ENCODE peak calls at places on chromosomes 1 and 21, in six cellular contexts. R, F, S, I, B and M are unnamed samples.

GRCh38 chr1:118986291-118986838 is 1.8 kb downstream of the TBX15 start:
- DNase-seq in R (no peak), F (no peak), S (no peak), I (no peak), B (no peak), M (no peak)

GRCh38 chr1:76330993-76331603 is 256.6 kb downstream of the ST6GALNAC3 start:
- DNase-seq in R (peak; percentile 77), F (peak; percentile 77), S (no peak), I (peak; percentile 79), B (peak; percentile 44), M (peak; percentile 45)

GRCh38 chr1:7659514-7659913 is 111.6 kb upstream of the VAMP3 start:
- DNase-seq in R (no peak), F (no peak), S (no peak), I (no peak), B (no peak), M (no peak)

GRCh38 chr1:101407505-101408211 is 170.8 kb downstream of the S1PR1 start:
- DNase-seq in R (no peak), F (no peak), S (no peak), I (no peak), B (no peak), M (no peak)

GRCh38 chr1:201984446-201984845 is 2.0 kb downstream of the RNPEP start:
- DNase-seq in R (no peak), F (no peak), S (no peak), I (no peak), B (no peak), M (no peak)

GRCh38 chr1:39508857-39509305 is 17.4 kb downstream of the BMP8A start:
- DNase-seq in R (no peak), F (no peak), S (no peak), I (peak; percentile 22), B (no peak), M (no peak)

GRCh38 chr1:113931456-113931855 is 2.3 kb downstream of the HIPK1 start:
- DNase-seq in R (peak; percentile 76), F (peak; percentile 83), S (no peak), I (no peak), B (no peak), M (no peak)

GRCh38 chr1:17419626-17420328 is 19.7 kb downstream of the RCC2 start:
- DNase-seq in R (peak; percentile 56), F (peak; percentile 36), S (peak; percentile 95), I (peak; percentile 82), B (peak; percentile 87), M (peak; percentile 51)

GRCh38 chr1:157234705-157235273 is 96.6 kb upstream of the ETV3 start:
- DNase-seq in R (no peak), F (no peak), S (no peak), I (peak; percentile 74), B (no peak), M (no peak)

GRCh38 chr1:203268901-203269653 is 36.2 kb upstream of the BTG2 start:
- DNase-seq in R (peak; percentile 80), F (peak; percentile 77), S (peak; percentile 60), I (peak; percentile 89), B (peak; percentile 65), M (peak; percentile 83)

GRCh38 chr1:173393655-173393993 is 83.5 kb upstream of the PRDX6 start:
- DNase-seq in R (peak; percentile 75), F (peak; percentile 78), S (no peak), I (peak; percentile 89), B (no peak), M (no peak)

GRCh38 chr1:38153426-38154088 is 107.0 kb upstream of the POU3F1 start:
- DNase-seq in R (no peak), F (no peak), S (no peak), I (no peak), B (no peak), M (no peak)

GRCh38 chr1:171623651-171624331 is 1.7 kb downstream of the MYOCOS start:
- DNase-seq in R (no peak), F (no peak), S (no peak), I (no peak), B (no peak), M (no peak)

GRCh38 chr1:38500891-38501290 is 358.7 kb downstream of the RRAGC start:
- DNase-seq in R (no peak), F (no peak), S (no peak), I (no peak), B (no peak), M (no peak)

GRCh38 chr1:91080650-91081049 is 58.8 kb upstream of the ZNF644 start:
- DNase-seq in R (no peak), F (no peak), S (no peak), I (no peak), B (no peak), M (no peak)

GRCh38 chr21:38661296-38662223 is 144.2 kb upstream of the ETS2 start:
- DNase-seq in R (peak; percentile 83), F (peak; percentile 62), S (peak; percentile 68), I (peak; percentile 37), B (peak; percentile 40), M (no peak)

GRCh38 chr1:211630236-211631081 is 45.0 kb downstream of the NEK2 start:
- DNase-seq in R (no peak), F (no peak), S (peak; percentile 66), I (no peak), B (peak; percentile 70), M (no peak)

GRCh38 chr1:174445817-174446216 is 1.9 kb upstream of the GPR52 start:
- DNase-seq in R (no peak), F (no peak), S (no peak), I (no peak), B (peak; percentile 62), M (peak; percentile 1)

GRCh38 chr1:29099286-29099685 is 24.4 kb downstream of the TMEM200B start:
- DNase-seq in R (no peak), F (no peak), S (no peak), I (no peak), B (no peak), M (no peak)

GRCh38 chr1:97281962-97282361 is 560.4 kb downstream of the PTBP2 start:
- DNase-seq in R (no peak), F (no peak), S (no peak), I (no peak), B (no peak), M (no peak)

GRCh38 chr1:22208973-22209378 is 66.1 kb upstream of the WNT4 start:
- DNase-seq in R (no peak), F (no peak), S (peak; percentile 54), I (peak; percentile 39), B (peak; percentile 30), M (no peak)

GRCh38 chr1:33117440-33118085 is 36.6 kb downstream of the AZIN2 start:
- DNase-seq in R (no peak), F (no peak), S (peak; percentile 13), I (no peak), B (no peak), M (no peak)

DNA sequence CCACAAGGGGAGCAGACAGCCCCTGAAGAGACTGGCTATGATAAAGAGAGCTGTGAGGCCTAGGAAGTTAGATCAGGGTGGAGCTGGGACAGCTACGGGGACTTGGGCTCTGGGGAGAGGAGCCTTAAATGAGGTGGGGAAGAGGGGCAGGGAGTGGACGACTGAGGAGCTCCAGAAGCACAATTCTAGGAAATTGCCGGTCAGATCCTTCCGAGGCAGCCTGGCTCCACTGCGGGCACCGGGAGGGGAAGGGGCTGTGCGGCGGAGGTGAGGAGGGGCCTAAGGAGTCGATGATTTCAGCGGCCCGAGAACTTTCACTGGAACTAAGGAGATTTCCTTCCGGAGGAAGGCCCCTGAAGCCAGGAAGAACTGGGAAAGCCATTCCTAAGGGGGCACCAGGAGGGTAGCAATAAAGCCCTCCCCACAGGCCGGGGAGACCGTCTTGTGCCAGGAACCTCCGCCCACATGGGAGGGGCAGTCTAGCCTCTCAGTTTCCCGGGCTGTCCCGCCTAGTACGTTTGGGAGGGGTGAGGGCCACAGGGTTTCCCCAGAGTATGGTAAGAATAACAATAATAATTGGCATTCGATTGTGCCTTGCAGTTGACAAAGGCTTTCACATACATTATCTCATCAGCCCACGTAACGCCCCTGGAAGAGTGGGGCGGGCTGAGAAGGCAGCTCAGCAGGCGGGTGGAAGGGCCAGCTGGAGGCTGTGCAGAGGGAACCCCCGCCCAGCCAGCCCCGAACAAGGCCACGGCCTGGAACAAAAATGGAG is 19.6 kb downstream of the NPR1 start:
- DNase-seq in R (no peak), F (no peak), S (peak; percentile 65), I (peak; percentile 54), B (peak; percentile 56), M (no peak)
- H3K4ac ChIP-seq in R (peak overlapping the region; percentile 17), F (no peak overlapping the region), S (peak overlapping the region; percentile 63), I (peak overlapping the region; percentile 75), B (no peak overlapping the region), M (peak overlapping the region; percentile 93)

DNA sequence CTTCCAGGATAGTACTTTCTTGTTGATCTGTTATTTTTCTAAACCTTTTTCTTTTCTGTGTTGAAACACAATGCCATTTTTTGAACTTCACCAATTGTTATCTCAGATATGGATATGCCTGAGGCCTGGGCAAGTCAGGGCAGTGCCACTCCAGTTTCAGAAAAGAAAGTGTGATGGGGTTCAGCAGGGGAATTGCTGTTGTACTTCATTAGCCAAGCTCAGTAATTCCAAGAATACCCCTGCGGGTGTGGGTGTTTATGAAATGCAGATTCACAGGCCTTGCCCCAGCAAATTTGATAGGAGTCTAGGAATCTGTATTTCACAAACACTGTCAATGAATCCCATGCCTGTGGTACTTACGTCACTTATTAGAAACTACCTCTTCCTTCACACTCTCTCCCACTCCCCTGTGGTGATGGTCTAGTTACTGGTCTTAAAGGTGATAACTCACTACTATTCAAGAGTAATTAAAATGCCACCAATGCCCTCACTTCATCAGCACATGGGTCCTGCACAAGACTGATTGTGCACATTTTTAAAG is 142.3 kb downstream of the PBX1 start:
- DNase-seq in R (no peak), F (no peak), S (no peak), I (no peak), B (no peak), M (no peak)
- H4K91ac ChIP-seq in R (no peak overlapping the region), F (no peak overlapping the region), S (no peak overlapping the region), I (no peak overlapping the region), B (no peak overlapping the region), M (no peak overlapping the region)

DNA sequence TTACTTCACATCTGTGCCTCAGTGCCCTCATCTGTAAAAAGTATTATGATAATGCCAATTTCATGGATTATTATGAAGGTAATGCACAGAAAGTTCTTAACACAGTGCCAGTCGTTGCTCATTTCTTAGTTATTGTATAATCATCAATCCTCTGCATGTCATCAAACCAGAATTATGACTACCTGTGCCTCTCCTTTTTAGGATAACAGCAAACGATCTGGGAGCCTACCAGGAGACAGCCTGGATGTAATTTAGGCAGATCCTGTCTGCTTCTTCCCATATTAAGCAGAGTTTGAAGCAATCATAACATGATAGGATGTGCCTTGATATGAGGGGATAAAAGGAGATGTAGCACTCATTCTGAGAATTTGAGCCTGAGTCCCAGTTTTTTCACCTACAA is 177.4 kb upstream of the DPT start:
- DNase-seq in R (no peak), F (no peak), S (no peak), I (no peak), B (no peak), M (no peak)
- H3K27ac ChIP-seq in R (no peak overlapping the region), F (no peak overlapping the region), S (no peak overlapping the region), I (no peak overlapping the region), B (no peak overlapping the region), M (no peak overlapping the region)

DNA sequence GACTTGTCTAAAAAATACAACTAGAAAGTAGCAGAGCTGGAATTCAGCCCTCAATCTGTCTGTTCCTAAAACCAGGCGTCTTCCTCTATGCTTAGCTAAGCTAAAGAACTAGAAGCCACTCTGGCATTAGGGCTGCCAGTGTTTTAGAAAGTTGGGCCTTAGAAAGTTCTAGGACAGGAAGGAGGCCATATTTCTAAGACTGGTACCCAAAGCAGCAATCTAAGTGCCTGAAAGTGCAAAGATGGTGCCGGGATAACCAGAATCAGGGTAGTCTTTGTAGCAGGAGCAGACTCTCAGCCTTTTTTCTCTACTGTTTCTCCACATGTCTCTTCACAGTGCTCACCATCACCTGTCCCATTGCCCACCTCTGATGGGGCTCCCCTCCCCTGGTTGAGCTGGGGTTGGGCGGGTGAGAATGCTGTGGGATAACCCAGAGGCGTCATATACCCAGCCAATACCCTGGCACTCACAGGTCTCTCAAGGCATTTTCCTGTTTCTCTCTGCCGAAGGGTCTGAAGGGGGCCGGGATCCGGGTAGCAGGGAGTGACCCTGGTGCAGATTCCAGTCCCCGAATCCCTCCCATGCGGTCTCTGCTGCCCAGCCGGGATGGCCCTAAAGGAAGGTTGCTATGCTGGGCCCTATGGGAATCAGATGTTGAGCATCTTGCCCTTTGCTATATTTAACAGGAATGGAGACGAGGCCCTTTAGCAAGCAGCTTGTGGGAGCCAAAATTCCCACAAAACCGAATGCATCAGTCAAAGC is 1.1 kb upstream of the RCSD1 start:
- DNase-seq in R (no peak), F (no peak), S (no peak), I (no peak), B (no peak), M (no peak)
- H3K4ac ChIP-seq in R (no peak overlapping the region), F (no peak overlapping the region), S (no peak overlapping the region), I (no peak overlapping the region), B (no peak overlapping the region), M (no peak overlapping the region)